ENCODE peak calls at places on chromosomes 4 and X, in six cellular contexts. Q, M, U, F, A and W are unnamed samples.
A peak's percentile ranks its signal among the peaks of the same experiment; 100 is the strongest.

GRCh38 chr4:8108261-8108660 is 50.4 kb downstream of the ABLIM2 start:
- DNase-seq in A (no peak), Q (no peak), M (no peak), U (no peak), F (no peak), W (no peak)

GRCh38 chrX:41733939-41734338 is 10.0 kb downstream of the GPR82 start:
- DNase-seq in U (no peak), A (no peak), F (no peak), M (peak; percentile 73), Q (peak; percentile 52), W (no peak)

GRCh38 chrX:49951524-49952193 is 29.3 kb downstream of the CLCN5 start:
- DNase-seq in M (no peak), Q (no peak), A (no peak), F (peak; percentile 27), U (no peak), W (no peak)

GRCh38 chr4:153257151-153257620 is 52.9 kb downstream of the TRIM2 start:
- DNase-seq in M (no peak), U (peak; percentile 69), A (peak; percentile 11), Q (peak; percentile 61), F (peak; percentile 88), W (no peak)

GRCh38 chr4:19945979-19946380 is 305.7 kb upstream of the SLIT2 start:
- DNase-seq in Q (no peak), F (no peak), M (no peak), A (no peak), U (no peak), W (no peak)

GRCh38 chrX:11531226-11531625 is 134.5 kb downstream of the ARHGAP6 start:
- DNase-seq in M (no peak), F (peak; percentile 12), U (no peak), Q (no peak), A (no peak), W (no peak)

GRCh38 chr4:55125763-55126541 is 557 bp upstream of the KDR start:
- DNase-seq in M (no peak), A (no peak), Q (no peak), U (no peak), F (peak; percentile 48), W (no peak)

GRCh38 chrX:102858826-102859627 is 78.0 kb upstream of the RAB40AL start:
- DNase-seq in M (no peak), F (no peak), Q (peak; percentile 2), U (peak; percentile 0), A (no peak), W (peak; percentile 15)

GRCh38 chr4:183828125-183828524 is 77.0 kb upstream of the STOX2 start:
- DNase-seq in F (no peak), Q (no peak), U (no peak), A (no peak), M (no peak), W (no peak)

GRCh38 chr4:108620933-108621905 is 843 bp downstream of the RPL34 start:
- DNase-seq in U (no peak), A (no peak), F (no peak), Q (peak; percentile 19), M (no peak), W (no peak)

GRCh38 chrX:135596495-135596894 is 76.0 kb downstream of the INTS6L start:
- DNase-seq in A (peak; percentile 7), U (peak; percentile 2), Q (peak; percentile 55), M (peak; percentile 16), F (peak; percentile 42), W (peak; percentile 51)

GRCh38 chr4:3389186-3389878 is 52.4 kb upstream of the HGFAC start:
- DNase-seq in F (no peak), M (no peak), Q (no peak), U (no peak), A (no peak), W (no peak)

GRCh38 chr4:141375855-141376254 is 155.2 kb downstream of the ZNF330 start:
- DNase-seq in F (peak; percentile 14), U (no peak), M (no peak), A (no peak), Q (no peak), W (no peak)

GRCh38 chr4:42293967-42294822 is 103.1 kb upstream of the SHISA3 start:
- DNase-seq in F (no peak), U (no peak), A (no peak), Q (no peak), M (no peak), W (no peak)

GRCh38 chr4:118842055-118842454 is 6.1 kb upstream of the SEC24D start:
- DNase-seq in Q (no peak), F (no peak), A (no peak), U (no peak), M (no peak), W (no peak)

GRCh38 chrX:45743906-45744625 is 543.4 kb upstream of the DIPK2B start:
- DNase-seq in Q (no peak), M (no peak), U (no peak), A (no peak), F (no peak), W (no peak)

GRCh38 chr4:87884976-87885574 is 52.3 kb downstream of the MEPE start:
- DNase-seq in F (no peak), M (no peak), Q (no peak), U (no peak), A (no peak), W (no peak)

GRCh38 chr4:119525005-119525749 is 103.4 kb downstream of the PDE5A start:
- DNase-seq in M (no peak), U (no peak), Q (no peak), F (no peak), A (no peak), W (no peak)

GRCh38 chrX:41347186-41347585 is 13.2 kb downstream of the DDX3X start:
- DNase-seq in F (no peak), A (no peak), M (no peak), U (no peak), Q (no peak), W (no peak)

GRCh38 chr4:173024203-173024602 is 144.4 kb upstream of the GALNT7 start:
- DNase-seq in Q (no peak), F (no peak), M (no peak), A (no peak), U (no peak), W (no peak)

GRCh38 chr4:7964890-7965662 is 25.4 kb upstream of the AFAP1 start:
- DNase-seq in U (no peak), Q (peak; percentile 70), F (peak; percentile 66), A (peak; percentile 22), M (no peak), W (no peak)

GRCh38 chrX:22912598-22912997 is 87.2 kb upstream of the DDX53 start:
- DNase-seq in F (no peak), Q (no peak), A (no peak), U (no peak), M (no peak), W (no peak)

GRCh38 chr4:57158221-57158620 is 48.0 kb upstream of the IGFBP7 start:
- DNase-seq in A (no peak), F (peak; percentile 39), M (no peak), Q (no peak), U (no peak), W (no peak)

GRCh38 chr4:79455216-79455615 is 47.2 kb upstream of the GK2 start:
- DNase-seq in Q (no peak), M (no peak), U (no peak), F (no peak), A (no peak), W (no peak)

GRCh38 chr4:75908555-75908954 is 6.3 kb upstream of the PPEF2 start:
- DNase-seq in A (no peak), Q (no peak), F (peak; percentile 12), M (no peak), U (no peak), W (no peak)

GRCh38 chrX:148135738-148136137 is 154.6 kb downstream of the FMR1NB start:
- DNase-seq in F (no peak), A (no peak), M (no peak), U (no peak), Q (no peak), W (no peak)

GRCh38 chr4:5366421-5366820 is 315.1 kb downstream of the STK32B start:
- DNase-seq in U (no peak), A (no peak), Q (no peak), M (no peak), F (no peak), W (no peak)

GRCh38 chrX:43644124-43644701 is 11.9 kb upstream of the MAOA start:
- DNase-seq in U (no peak), M (no peak), Q (no peak), F (peak; percentile 9), A (no peak), W (no peak)

GRCh38 chr4:172986114-172986513 is 182.5 kb upstream of the GALNT7 start:
- DNase-seq in F (no peak), A (no peak), U (no peak), Q (no peak), M (no peak), W (no peak)

GRCh38 chrX:94635003-94635402 is 961.0 kb downstream of the FAM133A start:
- DNase-seq in U (no peak), A (no peak), M (no peak), F (no peak), Q (no peak), W (no peak)